ENCODE peak calls at places on chromosomes 3 and 15, in six cellular contexts. A is psoas muscle, P is NCI-H1092, U is substantia nigra, R is RCC 7860, X is T-cell. H is an unnamed sample.

GRCh38 chr3:159604151-159604581 is 384.5 kb upstream of the IL12A start:
- DNase-seq in P (no peak), U (no peak), A (no peak), R (peak), X (no peak), H (no peak)

GRCh38 chr3:184234224-184234623 is 4.8 kb downstream of the VWA5B2 start:
- DNase-seq in R (peak), X (no peak), P (no peak), U (peak), A (peak), H (no peak)

GRCh38 chr3:160686955-160687535 is 10.1 kb downstream of the ARL14 start:
- DNase-seq in U (no peak), A (no peak), R (peak), P (no peak), X (no peak), H (no peak)

GRCh38 chr3:197029511-197030167 is at the start of gene MELTF:
- DNase-seq in U (peak), P (peak), R (peak), X (peak), A (peak), H (peak)

GRCh38 chr3:129558076-129558771 is 15.2 kb downstream of the H1-8 start:
- DNase-seq in R (no peak), A (peak), U (no peak), X (no peak), P (no peak), H (peak)

GRCh38 chr3:37718647-37719046 is 143.0 kb upstream of the CTDSPL start:
- DNase-seq in U (no peak), A (no peak), R (no peak), X (no peak), P (no peak), H (no peak)

GRCh38 chr3:8597515-8597853 is 47.1 kb downstream of the SSUH2 start:
- DNase-seq in A (no peak), P (no peak), X (no peak), R (no peak), U (no peak), H (no peak)

GRCh38 chr15:95302206-95302605 is 1028.3 kb upstream of the NR2F2 start:
- DNase-seq in R (no peak), P (no peak), U (no peak), X (no peak), A (no peak), H (peak)

GRCh38 chr15:67941643-67942315 is 101.9 kb upstream of the RNU6-1 start:
- DNase-seq in R (peak), U (no peak), P (no peak), A (no peak), X (no peak), H (no peak)

GRCh38 chr15:89550427-89550826 is 24.8 kb upstream of the TICRR start:
- DNase-seq in U (no peak), X (no peak), R (no peak), P (no peak), A (no peak), H (no peak)

H was measured in immature natural killer cell.